ENCODE peak calls at places on chromosomes 1 and 21, in eight cellular contexts. A is PC-3, J is HepG2, N is SK-N-MC, Y is endothelial cell of umbilical vein, L is astrocyte, Z is neural progenitor cell, F is mammary epithelial cell. G is an unnamed sample.
A peak's percentile ranks its signal among the peaks of the same experiment; 100 is the strongest.

GRCh38 chr1:243642936-243643335 is 207.1 kb downstream of the AKT3 start:
- DNase-seq in Y (peak; percentile 67), Z (no peak), L (peak; percentile 96), N (no peak), A (no peak), J (no peak), F (no peak), G (no peak)

GRCh38 chr1:145806408-145806807 is 17.5 kb downstream of the RNF115 start:
- DNase-seq in A (no peak), L (no peak), Y (no peak), Z (no peak), N (no peak), J (no peak), F (no peak), G (no peak)

GRCh38 chr1:101967871-101968270 is 28.9 kb downstream of the OLFM3 start:
- DNase-seq in F (no peak), Z (no peak), J (no peak), A (no peak), Y (no peak), L (no peak), N (no peak), G (no peak)

GRCh38 chr1:39822146-39822545 is 33.5 kb upstream of the BMP8B start:
- DNase-seq in N (no peak), Z (no peak), F (no peak), J (no peak), Y (no peak), L (peak; percentile 20), A (no peak), G (no peak)

GRCh38 chr1:231093158-231093922 is 53.3 kb upstream of the FAM89A start:
- DNase-seq in Z (peak; percentile 81), J (no peak), L (peak; percentile 4), F (no peak), N (no peak), A (no peak), Y (peak; percentile 62), G (no peak)

GRCh38 chr1:19400189-19400588 is 85.2 kb downstream of the CAPZB start:
- DNase-seq in N (no peak), F (no peak), Z (no peak), L (peak; percentile 71), A (no peak), J (no peak), Y (no peak), G (no peak)

GRCh38 chr1:9100471-9101043 is 28.3 kb downstream of the GPR157 start:
- DNase-seq in A (no peak), N (no peak), F (no peak), Z (no peak), L (peak; percentile 70), Y (no peak), J (peak; percentile 82), G (no peak)

GRCh38 chr1:78676347-78676982 is 26.8 kb downstream of the IFI44 start:
- DNase-seq in F (peak; percentile 37), Y (peak; percentile 70), N (peak; percentile 81), A (peak; percentile 81), Z (peak; percentile 74), J (peak; percentile 39), L (peak; percentile 42), G (no peak)

GRCh38 chr1:218671573-218671972 is 326.4 kb downstream of the TGFB2 start:
- DNase-seq in N (no peak), Y (peak; percentile 79), F (no peak), J (no peak), L (peak; percentile 50), Z (peak; percentile 17), A (no peak), G (no peak)

GRCh38 chr1:180247061-180247460 is 17.0 kb downstream of the LHX4 start:
- DNase-seq in N (no peak), F (peak; percentile 41), Y (no peak), A (peak; percentile 89), Z (no peak), L (no peak), J (no peak), G (peak; percentile 73)

GRCh38 chr1:156664949-156665411 is 12.2 kb downstream of the NES start:
- DNase-seq in L (no peak), J (peak; percentile 78), Y (no peak), N (no peak), Z (peak; percentile 50), A (no peak), F (no peak), G (no peak)

GRCh38 chr1:156662588-156663055 is 14.6 kb downstream of the NES start:
- DNase-seq in A (no peak), N (no peak), J (no peak), L (no peak), Z (no peak), F (no peak), Y (no peak), G (no peak)

GRCh38 chr1:156661932-156662587 is 15.1 kb downstream of the NES start:
- DNase-seq in L (peak; percentile 60), Y (no peak), J (peak; percentile 76), N (no peak), F (peak; percentile 56), Z (peak; percentile 57), A (no peak), G (no peak)

GRCh38 chr1:156664046-156664948 is 12.9 kb downstream of the NES start:
- DNase-seq in J (peak; percentile 43), A (no peak), Y (no peak), N (no peak), F (no peak), Z (peak; percentile 74), L (no peak), G (no peak)

DNA sequence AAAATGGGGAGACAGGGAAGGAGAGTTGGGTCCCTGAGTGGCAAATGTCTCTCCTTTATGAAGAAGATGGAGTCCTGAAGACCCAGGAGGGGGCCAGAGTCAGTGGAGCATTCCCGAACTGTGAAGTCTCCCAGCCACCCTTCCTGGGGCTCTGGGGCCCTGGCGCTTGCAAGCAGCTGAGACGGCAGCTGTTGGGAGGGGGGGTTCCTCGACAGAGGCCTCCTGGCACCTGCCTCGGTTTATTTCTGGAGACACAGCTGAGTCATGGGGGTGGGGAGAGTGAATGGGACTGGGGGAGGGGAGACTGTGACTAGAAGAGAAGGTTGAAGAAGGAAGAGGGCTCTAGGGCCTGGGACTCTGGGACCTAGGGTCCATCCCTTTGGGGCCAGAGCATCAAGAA is 14.0 kb downstream of the NES start:
- DNase-seq in N (no peak), L (peak; percentile 61), J (no peak), Y (peak; percentile 39), Z (peak; percentile 28), F (no peak), A (no peak), G (no peak)
- H3K4me3 ChIP-seq in N (no peak overlapping the region), L (no peak overlapping the region), J (no peak overlapping the region), Y (no peak overlapping the region), Z (no peak overlapping the region), F (no peak overlapping the region), A (no peak overlapping the region), G (no peak overlapping the region)

GRCh38 chr21:36702622-36702968 is 3.7 kb downstream of the SIM2 start:
- DNase-seq in L (no peak), J (no peak), F (no peak), A (no peak), Y (no peak), N (no peak), Z (no peak), G (no peak)

GRCh38 chr21:36704281-36704957 is 5.5 kb downstream of the SIM2 start:
- DNase-seq in Z (peak; percentile 57), L (no peak), J (no peak), Y (no peak), N (no peak), F (no peak), A (no peak), G (no peak)

GRCh38 chr21:36703123-36703522 is 4.2 kb downstream of the SIM2 start:
- DNase-seq in L (no peak), A (no peak), J (no peak), N (no peak), Z (no peak), F (no peak), Y (no peak), G (no peak)

GRCh38 chr21:36704958-36705678 is 6.2 kb downstream of the SIM2 start:
- DNase-seq in A (no peak), J (no peak), Y (no peak), L (no peak), Z (peak; percentile 47), N (no peak), F (no peak), G (no peak)

GRCh38 chr21:36703626-36704280 is 4.8 kb downstream of the SIM2 start:
- DNase-seq in F (no peak), A (no peak), L (no peak), J (no peak), Y (no peak), N (no peak), Z (no peak), G (no peak)
- TF ChIP-seq EZH2 in F (peak; percentile 95), A (no peak), L (peak; percentile 26), J (no peak), Y (no peak), N (no peak), Z (no peak), G (no peak)

DNA sequence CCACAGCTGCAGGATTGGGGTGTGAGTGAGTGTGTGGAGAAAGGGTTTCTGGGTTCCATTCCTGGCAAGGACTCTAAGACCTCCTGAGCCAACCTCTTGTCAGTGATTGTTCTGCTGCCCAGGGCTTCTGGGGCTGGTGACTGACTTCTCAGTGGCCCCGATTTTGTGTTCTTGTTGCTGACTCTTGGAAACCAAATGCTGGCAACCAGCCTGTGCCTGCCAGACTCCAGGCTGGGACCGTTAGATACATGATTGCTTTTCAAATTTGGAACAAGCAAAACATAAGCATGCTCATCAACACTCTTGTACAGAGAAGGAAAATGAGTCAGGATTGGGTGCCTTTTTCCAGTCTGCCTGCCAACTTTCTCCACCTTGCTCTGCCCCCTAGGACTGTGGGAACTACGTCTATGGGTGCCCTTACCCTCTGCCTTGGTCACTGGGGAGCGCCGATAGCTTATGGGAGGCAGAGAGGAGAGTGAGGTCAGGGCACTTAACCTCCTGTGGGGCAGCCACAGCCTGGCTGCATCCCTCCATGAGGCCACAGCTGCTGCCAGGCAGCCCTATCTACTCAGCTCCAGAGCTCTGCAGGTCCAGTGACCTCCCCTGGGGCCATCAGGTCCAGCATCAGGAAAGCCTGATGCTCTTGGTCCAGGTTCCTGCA is 39.3 kb upstream of the EPS8L3 start:
- DNase-seq in L (no peak), A (no peak), J (no peak), Y (peak; percentile 29), N (no peak), F (no peak), Z (no peak), G (no peak)
- H3K27ac ChIP-seq in L (no peak overlapping the region), A (no peak overlapping the region), J (no peak overlapping the region), Y (no peak overlapping the region), N (no peak overlapping the region), F (no peak overlapping the region), Z (no peak overlapping the region), G (no peak overlapping the region)

GRCh38 chr1:167528057-167528705 is 9.9 kb upstream of the CD247 start:
- DNase-seq in Y (no peak), N (no peak), Z (no peak), J (no peak), F (no peak), A (no peak), L (no peak), G (no peak)

GRCh38 chr1:167532964-167533824 is 14.9 kb upstream of the CD247 start:
- DNase-seq in A (no peak), F (no peak), Z (no peak), Y (peak; percentile 7), J (no peak), L (no peak), N (no peak), G (no peak)

GRCh38 chr1:167526659-167527383 is 8.5 kb upstream of the CD247 start:
- DNase-seq in Z (no peak), F (no peak), A (no peak), Y (no peak), N (no peak), J (no peak), L (no peak), G (no peak)

GRCh38 chr1:167532375-167532774 is 14.0 kb upstream of the CD247 start:
- DNase-seq in J (peak; percentile 89), Z (no peak), A (no peak), F (no peak), Y (no peak), N (no peak), L (no peak), G (no peak)

GRCh38 chr1:167529829-167530474 is 11.6 kb upstream of the CD247 start:
- DNase-seq in Z (no peak), F (no peak), A (no peak), L (no peak), Y (no peak), N (peak; percentile 37), J (no peak), G (no peak)
- H3K4me3 ChIP-seq in Z (no peak overlapping the region), F (no peak overlapping the region), A (no peak overlapping the region), L (no peak overlapping the region), Y (no peak overlapping the region), N (no peak overlapping the region), J (no peak overlapping the region), G (no peak overlapping the region)

G was measured in PC-9.